ENCODE peak calls at places on chromosomes 13 and 19, in six cellular contexts. F, R, A, H, I and U are unnamed samples.

GRCh38 chr13:47372742-47373141 is 475.9 kb upstream of the HTR2A start:
- DNase-seq in H (no peak), F (no peak), A (no peak), R (no peak), I (no peak), U (no peak)

GRCh38 chr19:55031178-55031577 is 6.9 kb downstream of the GP6 start:
- DNase-seq in H (no peak), R (no peak), I (no peak), A (no peak), F (no peak), U (no peak)

GRCh38 chr19:39052846-39053245 is 20.5 kb upstream of the FBXO27 start:
- DNase-seq in F (no peak), A (no peak), H (no peak), R (no peak), I (no peak), U (no peak)

GRCh38 chr19:14375582-14376291 is 5.5 kb upstream of the ADGRE5 start:
- DNase-seq in A (no peak), I (no peak), F (no peak), H (no peak), R (no peak), U (no peak)

GRCh38 chr19:23318143-23318542 is 67.9 kb upstream of the ZNF724 start:
- DNase-seq in R (no peak), I (no peak), A (no peak), H (no peak), F (no peak), U (no peak)

GRCh38 chr19:6718741-6719539 is 1.5 kb downstream of the C3 start:
- DNase-seq in F (no peak), I (no peak), R (peak; percentile 30), H (no peak), A (no peak), U (no peak)

GRCh38 chr13:93861818-93862217 is 617.7 kb downstream of the DCT start:
- DNase-seq in A (no peak), F (no peak), H (no peak), I (no peak), R (no peak), U (no peak)

GRCh38 chr13:39538826-39539555 is 64.0 kb downstream of the LHFPL6 start:
- DNase-seq in H (peak; percentile 94), A (no peak), F (no peak), R (no peak), I (no peak), U (no peak)

GRCh38 chr13:76703621-76704020 is 182.6 kb downstream of the KCTD12 start:
- DNase-seq in A (no peak), H (no peak), I (no peak), F (no peak), R (no peak), U (no peak)

GRCh38 chr13:110950819-110951570 is 36.1 kb upstream of the ANKRD10 start:
- DNase-seq in H (no peak), I (no peak), F (no peak), A (no peak), R (no peak), U (no peak)

GRCh38 chr19:1501200-1501595 is 10.2 kb downstream of the REEP6 start:
- DNase-seq in R (no peak), I (no peak), A (no peak), H (no peak), F (no peak), U (no peak)

GRCh38 chr13:28531956-28532225 is 37.0 kb upstream of the FLT1 start:
- DNase-seq in A (no peak), I (no peak), H (no peak), F (no peak), R (no peak), U (no peak)

GRCh38 chr19:21878646-21879045 is 42.7 kb upstream of the ZNF43 start:
- DNase-seq in H (no peak), I (no peak), F (no peak), A (no peak), R (no peak), U (no peak)

GRCh38 chr19:51020988-51021651 is 1.6 kb upstream of the KLK10 start:
- DNase-seq in H (peak; percentile 73), R (no peak), F (no peak), I (no peak), A (peak; percentile 33), U (no peak)

GRCh38 chr19:18152444-18152816 is 533 bp upstream of the PIK3R2 start:
- DNase-seq in R (peak; percentile 95), F (peak; percentile 94), H (peak; percentile 94), I (peak; percentile 98), A (peak; percentile 91), U (peak; percentile 85)

GRCh38 chr13:25783480-25784081 is 268.2 kb downstream of the SHISA2 start:
- DNase-seq in R (no peak), H (peak; percentile 76), F (no peak), A (no peak), I (no peak), U (no peak)

GRCh38 chr19:29415507-29415906 is 110.3 kb upstream of the VSTM2B start:
- DNase-seq in F (no peak), R (no peak), I (no peak), H (no peak), A (no peak), U (no peak)

GRCh38 chr19:1856698-1857603 is 6.4 kb downstream of the KLF16 start:
- DNase-seq in A (no peak), R (peak; percentile 49), H (no peak), F (peak; percentile 74), I (peak; percentile 48), U (no peak)

GRCh38 chr13:20773194-20774080 is at the start of gene EEF1AKMT1:
- DNase-seq in H (peak; percentile 69), R (peak; percentile 93), I (peak; percentile 90), A (peak; percentile 89), F (peak; percentile 70), U (peak; percentile 59)

GRCh38 chr13:78596701-78597550 is 6.4 kb downstream of the POU4F1 start:
- DNase-seq in F (peak; percentile 26), I (no peak), H (no peak), R (no peak), A (no peak), U (no peak)

GRCh38 chr19:24140099-24140498 is 53.1 kb downstream of the ZNF254 start:
- DNase-seq in A (peak; percentile 3), F (no peak), I (no peak), R (no peak), H (no peak), U (no peak)

GRCh38 chr19:21084343-21084742 is 2.3 kb downstream of the ZNF714 start:
- DNase-seq in R (no peak), I (no peak), A (no peak), F (no peak), H (no peak), U (peak; percentile 25)

GRCh38 chr19:16067205-16067938 is 8.9 kb upstream of the TPM4 start:
- DNase-seq in H (no peak), R (no peak), F (peak; percentile 42), I (no peak), A (no peak), U (no peak)